ENCODE peak calls at places on chromosomes 5 and 9, in six cellular contexts. D is mucosa of descending colon; R is MM.1S; E is CD4-positive, alpha-beta T cell; F is HFFc6; X is lower leg skin. J is an unnamed sample.

GRCh38 chr5:177449140-177450061 is 2.8 kb downstream of the PRR7 start:
- DNase-seq in D (no peak), R (no peak), E (no peak), F (no peak), X (no peak), J (no peak)

GRCh38 chr5:138668981-138669380 is 84.2 kb upstream of the CTNNA1 start:
- DNase-seq in D (no peak), R (no peak), E (no peak), F (no peak), X (peak; percentile 31), J (no peak)

GRCh38 chr9:33988219-33988890 is 60.3 kb downstream of the UBAP2 start:
- DNase-seq in D (no peak), R (peak; percentile 94), E (no peak), F (no peak), X (no peak), J (no peak)

GRCh38 chr5:91591076-91591475 is 208.0 kb upstream of the ARRDC3 start:
- DNase-seq in D (no peak), R (no peak), E (no peak), F (no peak), X (no peak), J (no peak)

GRCh38 chr9:87181670-87182069 is 234.4 kb upstream of the GAS1 start:
- DNase-seq in D (no peak), R (peak; percentile 41), E (no peak), F (no peak), X (no peak), J (no peak)

GRCh38 chr5:8756498-8757084 is 789.3 kb downstream of the SEMA5A start:
- DNase-seq in D (peak; percentile 60), R (peak; percentile 45), E (no peak), F (peak; percentile 37), X (no peak), J (no peak)

GRCh38 chr9:127174386-127175318 is 52.2 kb upstream of the ANGPTL2 start:
- DNase-seq in D (no peak), R (no peak), E (no peak), F (no peak), X (peak; percentile 73), J (no peak)

GRCh38 chr9:114300846-114301797 is 21.8 kb upstream of the ORM1 start:
- DNase-seq in D (no peak), R (no peak), E (peak; percentile 16), F (no peak), X (peak; percentile 81), J (peak; percentile 78)

GRCh38 chr9:100715100-100715379 is 137.2 kb downstream of the CAVIN4 start:
- DNase-seq in D (no peak), R (no peak), E (no peak), F (no peak), X (no peak), J (no peak)

GRCh38 chr5:59698207-59698606 is 195.3 kb downstream of the PDE4D start:
- DNase-seq in D (no peak), R (no peak), E (no peak), F (no peak), X (no peak), J (no peak)

GRCh38 chr5:32837211-32837610 is 126.1 kb downstream of the NPR3 start:
- DNase-seq in D (no peak), R (no peak), E (no peak), F (no peak), X (no peak), J (no peak)

GRCh38 chr5:133360693-133361479 is 251.5 kb downstream of the FSTL4 start:
- DNase-seq in D (no peak), R (no peak), E (no peak), F (no peak), X (no peak), J (peak; percentile 21)

GRCh38 chr9:83403864-83404263 is 134.3 kb downstream of the FRMD3 start:
- DNase-seq in D (no peak), R (no peak), E (no peak), F (peak; percentile 83), X (no peak), J (no peak)

GRCh38 chr5:174527936-174528557 is 196.3 kb upstream of the MSX2 start:
- DNase-seq in D (no peak), R (no peak), E (no peak), F (no peak), X (no peak), J (no peak)

GRCh38 chr5:135457424-135458071 is 5.4 kb upstream of the TIFAB start:
- DNase-seq in D (peak; percentile 82), R (peak; percentile 66), E (peak; percentile 65), F (no peak), X (peak; percentile 87), J (no peak)

GRCh38 chr5:137360607-137361006 is 138.5 kb downstream of the SPOCK1 start:
- DNase-seq in D (no peak), R (no peak), E (no peak), F (no peak), X (no peak), J (no peak)

GRCh38 chr9:116471093-116471906 is 215.8 kb upstream of the TRIM32 start:
- DNase-seq in D (no peak), R (no peak), E (no peak), F (no peak), X (no peak), J (peak; percentile 92)

GRCh38 chr5:174951151-174951780 is 226.9 kb downstream of the MSX2 start:
- DNase-seq in D (peak; percentile 53), R (peak; percentile 68), E (peak; percentile 44), F (peak; percentile 77), X (no peak), J (no peak)

GRCh38 chr5:143182106-143182505 is 221.4 kb downstream of the NR3C1 start:
- DNase-seq in D (no peak), R (no peak), E (no peak), F (no peak), X (no peak), J (no peak)

DNA sequence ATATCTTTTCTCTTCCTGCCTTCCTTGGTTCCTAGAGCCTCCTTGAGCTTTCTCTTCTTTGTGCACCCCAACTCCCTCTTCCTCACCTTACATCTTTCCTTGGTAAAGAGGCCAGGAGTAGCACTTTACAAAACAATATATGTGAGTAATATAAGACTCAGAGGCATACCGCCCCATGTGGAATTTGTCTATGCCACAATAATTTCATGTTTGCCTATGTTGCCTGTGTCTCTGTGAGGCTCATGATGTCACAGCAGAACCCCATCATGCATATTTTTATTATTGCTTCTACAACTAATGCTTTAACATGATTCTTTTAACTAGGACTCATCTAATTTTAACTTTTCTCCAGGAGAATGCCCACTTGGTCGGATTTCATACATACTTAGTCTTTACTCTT is 15.0 kb upstream of the LVRN start:
- DNase-seq in D (no peak), R (no peak), E (no peak), F (peak; percentile 48), X (no peak), J (no peak)
- TF ChIP-seq CTCF in D (no peak), R (no peak), E (no peak), F (peak; percentile 18), X (no peak), J (no peak)

DNA sequence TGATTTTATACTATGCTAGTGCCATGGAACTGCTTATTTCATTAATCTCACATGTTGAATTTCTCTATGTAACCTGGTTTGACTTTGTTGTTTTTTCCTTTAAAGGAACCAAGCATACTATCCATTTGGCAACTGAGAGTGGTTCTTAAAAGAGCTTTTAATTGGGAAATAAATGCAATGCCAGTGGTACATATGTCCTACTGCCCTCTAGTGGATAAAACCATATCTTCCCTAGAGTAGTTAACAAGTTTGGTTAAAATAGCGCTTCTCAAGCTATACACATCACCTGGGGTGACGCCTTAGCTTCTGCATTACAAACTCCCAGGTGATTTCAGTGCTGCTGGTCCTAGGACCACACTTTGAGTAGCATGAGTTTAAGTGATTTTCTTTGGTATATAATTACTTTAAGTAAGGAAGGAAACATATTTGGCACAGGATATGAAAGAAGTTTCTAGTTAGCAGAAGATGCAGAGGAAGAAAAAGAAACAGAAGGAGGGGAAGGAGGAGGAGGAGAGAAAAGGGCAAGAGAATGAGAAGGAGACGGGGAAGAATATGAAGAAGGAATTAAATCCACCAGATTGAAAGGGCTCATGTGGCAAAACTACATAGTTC is 56.8 kb downstream of the FGF10 start:
- DNase-seq in D (no peak), R (peak; percentile 58), E (no peak), F (peak; percentile 15), X (no peak), J (no peak)
- TF ChIP-seq CTCF in D (no peak), R (peak; percentile 81), E (no peak), F (peak; percentile 79), X (no peak), J (peak; percentile 63)

GRCh38 chr9:76459691-76460635 is 981 bp downstream of the GCNT1 start:
- DNase-seq in D (peak; percentile 76), R (peak; percentile 36), E (no peak), F (peak; percentile 62), X (peak; percentile 88), J (no peak)

GRCh38 chr9:76453785-76454184 is 5.2 kb upstream of the GCNT1 start:
- DNase-seq in D (no peak), R (no peak), E (no peak), F (peak; percentile 28), X (no peak), J (no peak)

GRCh38 chr9:76463211-76463610 is 4.2 kb downstream of the GCNT1 start:
- DNase-seq in D (no peak), R (no peak), E (no peak), F (no peak), X (no peak), J (no peak)

GRCh38 chr9:76456202-76456926 is 2.6 kb upstream of the GCNT1 start:
- DNase-seq in D (peak; percentile 87), R (peak; percentile 71), E (peak; percentile 35), F (no peak), X (no peak), J (no peak)

GRCh38 chr9:76458903-76459690 is at the start of gene GCNT1:
- DNase-seq in D (peak; percentile 97), R (peak; percentile 93), E (peak; percentile 90), F (peak; percentile 71), X (peak; percentile 96), J (peak; percentile 91)
- TF ChIP-seq CTCF in D (peak; percentile 58), R (peak; percentile 65), E (peak; percentile 43), F (peak; percentile 68), X (no peak), J (peak; percentile 51)

DNA sequence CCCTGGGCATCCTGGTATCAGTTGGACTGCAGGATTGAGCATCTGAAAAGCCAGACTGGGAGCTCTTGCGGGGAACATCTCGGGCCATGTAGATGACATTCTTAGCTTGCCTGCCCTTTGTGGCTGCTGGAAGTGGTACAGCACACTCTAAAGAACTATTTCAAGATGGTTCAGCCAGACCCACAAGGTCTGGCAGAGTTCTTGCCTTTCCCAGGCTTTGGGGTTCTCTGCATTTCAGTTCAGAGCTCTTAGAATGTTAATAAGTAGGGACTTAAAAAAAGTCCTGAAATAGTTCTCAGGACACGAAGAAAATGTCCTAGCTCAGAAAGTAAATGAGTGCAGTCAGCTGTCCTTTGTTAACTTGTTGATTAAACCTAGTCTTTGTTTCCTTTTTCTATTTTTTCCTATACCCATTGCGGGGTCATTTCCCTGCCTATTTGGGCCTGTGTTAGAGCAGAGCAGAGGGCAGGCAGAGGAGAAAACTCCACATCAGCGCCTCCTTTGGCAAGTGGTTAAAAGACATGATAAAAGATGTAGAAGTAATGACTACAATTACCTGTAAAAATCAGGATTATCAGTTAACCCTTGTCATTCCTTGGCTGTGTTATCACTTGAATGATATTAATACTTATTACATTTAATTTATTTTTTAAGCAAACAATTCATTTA is 291.5 kb downstream of the ZSWIM6 start:
- DNase-seq in D (peak; percentile 26), R (no peak), E (no peak), F (no peak), X (no peak), J (no peak)
- TF ChIP-seq CTCF in D (no peak), R (peak; percentile 18), E (no peak), F (peak; percentile 49), X (no peak), J (peak; percentile 36)